ENCODE peak calls at places on chromosomes 6 and 20, in six cellular contexts. One of them, this sample, is unnamed. For H3K9me3 and H3K27me3, the result is how much of the 10 kb centered on the place peaks cover.

GRCh38 chr6:133184798-133185380 is 56.3 kb upstream of the EYA4 start:
- DNase-seq in stomach: no peak
- DNase-seq in pancreas: no peak
- DNase-seq in Panc1: no peak
- DNase-seq in HAP-1: peak
- DNase-seq in upper lobe of right lung: no peak
- DNase-seq in this sample: no peak

GRCh38 chr20:57109151-57109953 is 157.1 kb downstream of the BMP7 start:
- DNase-seq in HAP-1: no peak
- DNase-seq in stomach: no peak
- DNase-seq in pancreas: no peak
- DNase-seq in upper lobe of right lung: no peak
- DNase-seq in Panc1: no peak
- DNase-seq in this sample: no peak

GRCh38 chr6:127900935-127901334 is at the start of gene THEMIS:
- DNase-seq in upper lobe of right lung: no peak
- DNase-seq in pancreas: no peak
- DNase-seq in Panc1: no peak
- DNase-seq in stomach: no peak
- DNase-seq in HAP-1: no peak
- DNase-seq in this sample: peak

GRCh38 chr6:17971128-17972073 is 16.0 kb downstream of the KIF13A start:
- DNase-seq in HAP-1: no peak
- DNase-seq in stomach: no peak
- DNase-seq in pancreas: no peak
- DNase-seq in upper lobe of right lung: no peak
- DNase-seq in Panc1: no peak
- DNase-seq in this sample: no peak

GRCh38 chr6:71403422-71404134 is 115.0 kb downstream of the OGFRL1 start:
- DNase-seq in Panc1: no peak
- DNase-seq in HAP-1: no peak
- DNase-seq in upper lobe of right lung: no peak
- DNase-seq in stomach: no peak
- DNase-seq in pancreas: no peak
- DNase-seq in this sample: no peak

GRCh38 chr20:63627700-63628245 is 872 bp upstream of the GMEB2 start:
- DNase-seq in stomach: no peak
- DNase-seq in upper lobe of right lung: no peak
- DNase-seq in Panc1: no peak
- DNase-seq in HAP-1: no peak
- DNase-seq in pancreas: peak
- DNase-seq in this sample: no peak

GRCh38 chr20:62618622-62619529 is 23.4 kb upstream of the SLCO4A1 start:
- DNase-seq in upper lobe of right lung: no peak
- DNase-seq in stomach: no peak
- DNase-seq in pancreas: peak
- DNase-seq in Panc1: no peak
- DNase-seq in HAP-1: no peak
- DNase-seq in this sample: no peak

GRCh38 chr20:63863021-63863797 is 1.9 kb upstream of the TPD52L2 start:
- DNase-seq in stomach: no peak
- DNase-seq in Panc1: no peak
- DNase-seq in pancreas: no peak
- DNase-seq in upper lobe of right lung: no peak
- DNase-seq in HAP-1: no peak
- DNase-seq in this sample: no peak

GRCh38 chr6:23499549-23499948 is 626.5 kb upstream of the NRSN1 start:
- DNase-seq in pancreas: no peak
- DNase-seq in HAP-1: no peak
- DNase-seq in upper lobe of right lung: no peak
- DNase-seq in Panc1: no peak
- DNase-seq in stomach: no peak
- DNase-seq in this sample: no peak

GRCh38 chr6:34288581-34288980 is 39.8 kb upstream of the SMIM29 start:
- DNase-seq in Panc1: no peak
- DNase-seq in HAP-1: no peak
- DNase-seq in pancreas: no peak
- DNase-seq in upper lobe of right lung: no peak
- DNase-seq in stomach: no peak
- DNase-seq in this sample: no peak

GRCh38 chr6:14272111-14273085 is 154.8 kb downstream of the CD83 start:
- DNase-seq in Panc1: no peak
- DNase-seq in HAP-1: no peak
- DNase-seq in stomach: no peak
- DNase-seq in pancreas: no peak
- DNase-seq in upper lobe of right lung: no peak
- DNase-seq in this sample: no peak

GRCh38 chr6:13550656-13551055 is 23.7 kb upstream of the SIRT5 start:
- DNase-seq in pancreas: no peak
- DNase-seq in upper lobe of right lung: no peak
- DNase-seq in HAP-1: no peak
- DNase-seq in Panc1: no peak
- DNase-seq in stomach: no peak
- DNase-seq in this sample: no peak

GRCh38 chr6:36364669-36365479 is 22.6 kb downstream of the ETV7 start:
- DNase-seq in HAP-1: no peak
- DNase-seq in pancreas: no peak
- DNase-seq in Panc1: no peak
- DNase-seq in stomach: peak
- DNase-seq in upper lobe of right lung: no peak
- DNase-seq in this sample: no peak

GRCh38 chr6:149470948-149471347 is 13.9 kb downstream of the ZC3H12D start:
- DNase-seq in pancreas: no peak
- DNase-seq in stomach: no peak
- DNase-seq in HAP-1: no peak
- DNase-seq in Panc1: no peak
- DNase-seq in upper lobe of right lung: no peak
- DNase-seq in this sample: no peak

GRCh38 chr20:35299780-35300179 is 7.6 kb upstream of the FAM83C start:
- DNase-seq in HAP-1: no peak
- DNase-seq in stomach: no peak
- DNase-seq in pancreas: no peak
- DNase-seq in Panc1: no peak
- DNase-seq in upper lobe of right lung: peak
- DNase-seq in this sample: no peak

GRCh38 chr20:48278961-48279481 is 493.7 kb upstream of the SULF2 start:
- DNase-seq in upper lobe of right lung: no peak
- DNase-seq in HAP-1: no peak
- DNase-seq in Panc1: no peak
- DNase-seq in pancreas: no peak
- DNase-seq in stomach: no peak
- DNase-seq in this sample: no peak

GRCh38 chr6:75344021-75344420 is 59.4 kb upstream of the TMEM30A start:
- DNase-seq in upper lobe of right lung: no peak
- DNase-seq in pancreas: no peak
- DNase-seq in Panc1: no peak
- DNase-seq in stomach: no peak
- DNase-seq in HAP-1: no peak
- DNase-seq in this sample: no peak

GRCh38 chr6:18263561-18264337 is 581 bp downstream of the DEK start:
- DNase-seq in stomach: peak
- DNase-seq in pancreas: peak
- DNase-seq in Panc1: no peak
- DNase-seq in upper lobe of right lung: peak
- DNase-seq in HAP-1: no peak
- DNase-seq in this sample: peak

GRCh38 chr20:10350188-10350842 is 83.7 kb downstream of the MKKS start:
- DNase-seq in Panc1: no peak
- DNase-seq in HAP-1: no peak
- DNase-seq in stomach: no peak
- DNase-seq in pancreas: no peak
- DNase-seq in upper lobe of right lung: no peak
- DNase-seq in this sample: no peak

GRCh38 chr6:139970591-139970991 is 596.1 kb upstream of the CITED2 start:
- DNase-seq in stomach: no peak
- DNase-seq in Panc1: no peak
- DNase-seq in upper lobe of right lung: no peak
- DNase-seq in pancreas: no peak
- DNase-seq in HAP-1: no peak
- DNase-seq in this sample: no peak

GRCh38 chr20:47113362-47114118 is 218.9 kb downstream of the EYA2 start:
- DNase-seq in upper lobe of right lung: no peak
- DNase-seq in pancreas: no peak
- DNase-seq in HAP-1: no peak
- DNase-seq in stomach: no peak
- DNase-seq in Panc1: no peak
- DNase-seq in this sample: no peak

GRCh38 chr20:6882911-6883310 is 115.4 kb downstream of the BMP2 start:
- DNase-seq in pancreas: no peak
- DNase-seq in Panc1: no peak
- DNase-seq in stomach: no peak
- DNase-seq in upper lobe of right lung: no peak
- DNase-seq in HAP-1: no peak
- DNase-seq in this sample: no peak

GRCh38 chr20:1468117-1468624 is 1.5 kb upstream of the NSFL1C start:
- DNase-seq in stomach: no peak
- DNase-seq in upper lobe of right lung: no peak
- DNase-seq in Panc1: no peak
- DNase-seq in HAP-1: no peak
- DNase-seq in pancreas: no peak
- DNase-seq in this sample: no peak

GRCh38 chr20:63641792-63642517 is 11.3 kb downstream of the STMN3 start:
- DNase-seq in upper lobe of right lung: peak
- DNase-seq in HAP-1: peak
- DNase-seq in pancreas: peak
- DNase-seq in stomach: peak
- DNase-seq in Panc1: no peak
- DNase-seq in this sample: peak

GRCh38 chr6:106085984-106086832 is at the start of gene PRDM1:
- DNase-seq in HAP-1: peak
- DNase-seq in upper lobe of right lung: peak
- DNase-seq in stomach: peak
- DNase-seq in Panc1: no peak
- DNase-seq in pancreas: peak
- DNase-seq in this sample: peak

GRCh38 chr6:57029213-57029612 is 17.3 kb upstream of the KIAA1586 start:
- DNase-seq in upper lobe of right lung: no peak
- DNase-seq in Panc1: no peak
- DNase-seq in pancreas: no peak
- DNase-seq in HAP-1: no peak
- DNase-seq in stomach: no peak
- DNase-seq in this sample: no peak

GRCh38 chr20:23222531-23223200 is 127.9 kb upstream of the NXT1 start:
- DNase-seq in pancreas: no peak
- DNase-seq in upper lobe of right lung: no peak
- DNase-seq in Panc1: no peak
- DNase-seq in HAP-1: no peak
- DNase-seq in stomach: no peak
- DNase-seq in this sample: no peak
- H3K9me3 ChIP-seq in pancreas: under half
- H3K9me3 ChIP-seq in upper lobe of right lung: under half
- H3K9me3 ChIP-seq in Panc1: under half
- H3K9me3 ChIP-seq in HAP-1: under half
- H3K9me3 ChIP-seq in stomach: under half
- H3K9me3 ChIP-seq in this sample: under half

GRCh38 chr6:43862925-43863324 is 92.9 kb downstream of the VEGFA start:
- DNase-seq in pancreas: no peak
- DNase-seq in stomach: no peak
- DNase-seq in HAP-1: no peak
- DNase-seq in upper lobe of right lung: no peak
- DNase-seq in Panc1: no peak
- DNase-seq in this sample: no peak
- H3K27me3 ChIP-seq in pancreas: under half
- H3K27me3 ChIP-seq in stomach: under half
- H3K27me3 ChIP-seq in HAP-1: under half
- H3K27me3 ChIP-seq in upper lobe of right lung: under half
- H3K27me3 ChIP-seq in Panc1: under half
- H3K27me3 ChIP-seq in this sample: under half

GRCh38 chr6:6002005-6002808 is 4.5 kb downstream of the NRN1 start:
- DNase-seq in HAP-1: no peak
- DNase-seq in Panc1: no peak
- DNase-seq in pancreas: no peak
- DNase-seq in upper lobe of right lung: no peak
- DNase-seq in stomach: no peak
- DNase-seq in this sample: no peak
- H3K4me3 ChIP-seq in HAP-1: no peak
- H3K4me3 ChIP-seq in Panc1: no peak
- H3K4me3 ChIP-seq in pancreas: no peak
- H3K4me3 ChIP-seq in upper lobe of right lung: no peak
- H3K4me3 ChIP-seq in stomach: peak
- H3K4me3 ChIP-seq in this sample: no peak

DNA sequence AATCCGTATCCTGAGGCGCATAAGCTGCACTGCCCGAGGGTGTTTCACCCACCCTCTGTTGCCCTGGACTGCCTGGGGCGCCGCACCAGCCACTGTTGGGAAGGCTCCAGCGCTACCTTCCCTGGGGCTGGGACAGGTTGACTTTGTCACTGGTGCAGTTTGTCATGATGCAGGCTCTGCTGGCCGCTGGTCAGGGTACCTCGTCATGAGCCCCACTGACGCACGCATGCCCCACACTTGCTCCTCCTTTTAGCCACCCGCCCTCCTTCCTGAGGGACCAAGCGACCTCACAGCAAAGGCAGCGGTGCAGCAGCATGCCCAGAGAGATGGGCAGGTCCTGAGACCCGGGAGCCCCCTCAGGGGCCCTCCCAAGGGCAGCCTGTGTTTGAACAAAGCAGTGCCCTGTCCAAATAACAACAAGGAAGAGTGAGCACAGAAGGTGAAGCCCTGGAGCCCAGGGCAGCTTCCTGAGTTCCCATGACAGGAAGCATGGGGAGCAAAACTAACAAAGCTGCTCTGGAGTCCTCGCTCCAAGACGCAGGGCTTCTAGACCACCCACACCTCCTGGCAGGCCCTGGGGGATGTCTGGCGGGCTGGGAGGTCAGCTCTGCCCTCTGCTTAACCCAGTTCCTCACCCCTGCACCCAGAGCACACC is 50.1 kb upstream of the SMOC2 start:
- DNase-seq in Panc1: no peak
- DNase-seq in stomach: peak
- DNase-seq in HAP-1: no peak
- DNase-seq in upper lobe of right lung: peak
- DNase-seq in pancreas: no peak
- DNase-seq in this sample: no peak
- H3K9me3 ChIP-seq in Panc1: under half
- H3K9me3 ChIP-seq in stomach: under half
- H3K9me3 ChIP-seq in HAP-1: under half
- H3K9me3 ChIP-seq in upper lobe of right lung: under half
- H3K9me3 ChIP-seq in pancreas: under half
- H3K9me3 ChIP-seq in this sample: under half